ENCODE peak calls at places on chromosomes 13 and 19, in ten cellular contexts. E, Q, N, K, W, U, D, F, O and J are unnamed samples.

GRCh38 chr13:98466634-98467236 is 110.2 kb downstream of the STK24 start:
- DNase-seq in W (no peak), E (no peak), F (no peak), O (no peak), U (no peak), Q (no peak), D (no peak), N (peak; percentile 72), K (no peak), J (no peak)

GRCh38 chr13:111395511-111396393 is 75.3 kb downstream of the TEX29 start:
- DNase-seq in U (peak; percentile 14), Q (no peak), F (no peak), E (no peak), N (no peak), W (no peak), K (no peak), D (no peak), O (no peak), J (no peak)

GRCh38 chr13:98978280-98978679 is 416 bp upstream of the DOCK9 start:
- DNase-seq in W (no peak), F (no peak), K (no peak), Q (no peak), U (no peak), E (no peak), N (peak; percentile 81), D (no peak), O (peak; percentile 97), J (no peak)

GRCh38 chr19:19146000-19146608 is 7.8 kb upstream of the TMEM161A start:
- DNase-seq in Q (peak; percentile 86), N (peak; percentile 52), U (peak; percentile 78), K (peak; percentile 83), O (no peak), D (peak; percentile 72), F (peak; percentile 70), E (peak; percentile 95), W (peak; percentile 81), J (peak; percentile 53)

GRCh38 chr13:72536668-72537399 is 190.6 kb downstream of the MZT1 start:
- DNase-seq in E (no peak), O (peak; percentile 40), U (peak; percentile 19), D (no peak), F (no peak), Q (no peak), W (no peak), K (no peak), N (no peak), J (peak; percentile 5)

GRCh38 chr19:32223595-32224370 is 121.6 kb upstream of the ZNF507 start:
- DNase-seq in N (no peak), K (no peak), U (no peak), E (no peak), W (no peak), O (no peak), F (no peak), D (no peak), Q (no peak), J (no peak)

GRCh38 chr13:73740681-73741080 is 393.5 kb downstream of the KLF12 start:
- DNase-seq in Q (no peak), O (no peak), K (no peak), F (no peak), D (peak; percentile 14), W (no peak), N (peak; percentile 76), U (no peak), E (no peak), J (no peak)

GRCh38 chr19:41223431-41224234 is 4.6 kb downstream of the AXL start:
- DNase-seq in K (no peak), D (no peak), Q (no peak), N (peak; percentile 91), O (peak; percentile 93), U (no peak), E (no peak), W (no peak), F (peak; percentile 47), J (no peak)

GRCh38 chr13:108549989-108550388 is 79.4 kb upstream of the MYO16 start:
- DNase-seq in W (no peak), U (no peak), O (no peak), K (no peak), Q (no peak), E (no peak), D (no peak), F (no peak), N (no peak), J (no peak)

GRCh38 chr19:55585658-55586339 is 5.2 kb upstream of the ZNF579 start:
- DNase-seq in D (peak; percentile 91), F (peak; percentile 86), K (no peak), W (peak; percentile 82), Q (peak; percentile 89), U (peak; percentile 89), O (peak; percentile 63), N (peak; percentile 60), E (no peak), J (peak; percentile 65)

GRCh38 chr19:46000497-46001246 is 5.4 kb downstream of the CCDC61 start:
- DNase-seq in Q (peak; percentile 75), K (no peak), W (peak; percentile 49), U (peak; percentile 69), E (no peak), F (no peak), D (no peak), N (peak; percentile 22), O (no peak), J (peak; percentile 38)

GRCh38 chr19:30564551-30565011 is 192.4 kb downstream of the ZNF536 start:
- DNase-seq in Q (no peak), U (no peak), K (no peak), N (no peak), W (no peak), O (no peak), F (no peak), E (no peak), D (no peak), J (no peak)

DNA sequence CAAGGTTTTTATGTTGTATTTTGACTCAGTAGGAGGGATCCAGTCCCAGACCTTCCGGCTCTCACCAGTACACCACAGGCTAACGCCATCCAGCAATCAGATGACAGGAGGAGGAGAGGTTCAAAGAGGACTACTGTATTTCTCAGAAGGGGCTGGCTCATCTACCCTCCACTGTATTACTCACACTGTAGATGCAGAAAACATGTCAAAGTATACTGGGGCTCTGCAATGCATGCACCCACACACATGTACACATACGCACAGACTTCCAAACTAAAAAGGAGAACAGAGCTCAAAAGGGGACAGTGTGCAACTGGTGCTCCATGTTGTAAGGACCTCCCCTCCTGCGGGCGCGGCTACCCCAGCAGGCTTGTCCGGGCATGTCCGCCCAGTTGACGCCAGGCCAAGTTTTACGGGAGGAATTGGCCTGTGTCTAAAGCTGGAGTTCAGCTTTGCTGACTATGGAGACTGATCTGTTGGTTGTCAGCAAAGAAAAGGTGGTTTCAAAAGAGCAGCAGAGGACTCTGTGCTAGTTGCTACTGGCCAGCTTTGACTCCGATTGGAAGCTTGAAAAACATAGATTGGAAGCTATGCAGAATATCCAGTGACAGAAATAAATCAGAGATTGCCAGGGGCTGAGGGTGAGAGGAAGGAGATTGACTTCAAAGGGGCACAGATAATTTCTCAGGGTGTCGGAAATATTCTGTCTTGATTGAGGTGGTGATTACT is 314.2 kb downstream of the DLEU7 start:
- DNase-seq in U (peak; percentile 88), K (peak; percentile 75), D (peak; percentile 90), E (no peak), W (peak; percentile 88), N (peak; percentile 92), Q (peak; percentile 88), O (peak; percentile 95), F (peak; percentile 88), J (peak; percentile 76)
- H3K4me3 ChIP-seq in U (no peak overlapping the region), K (peak overlapping the region; percentile 10), D (peak overlapping the region; percentile 15), E (peak overlapping the region; percentile 20), W (no peak overlapping the region), N (peak overlapping the region; percentile 47), Q (peak overlapping the region; percentile 1), O (peak overlapping the region; percentile 40), F (no peak overlapping the region), J (no peak overlapping the region)

GRCh38 chr13:77319536-77319935 is 7.4 kb downstream of the MYCBP2 start:
- DNase-seq in F (no peak), O (no peak), Q (no peak), U (no peak), D (no peak), N (no peak), K (no peak), E (no peak), W (no peak), J (no peak)
- H3K4me1 ChIP-seq in F (peaks cover 57% of the 10 kb centered on the region), O (no peaks in the 10 kb centered on the region), Q (peaks cover 44% of the 10 kb centered on the region), U (peaks cover 23% of the 10 kb centered on the region), D (peaks cover 74% of the 10 kb centered on the region), N (peaks cover 10% of the 10 kb centered on the region), K (peaks cover 19% of the 10 kb centered on the region), E (peaks cover 33% of the 10 kb centered on the region), W (peaks cover 38% of the 10 kb centered on the region), J (no peaks in the 10 kb centered on the region)

GRCh38 chr19:51015691-51016267 is 3.7 kb downstream of the KLK10 start:
- DNase-seq in W (no peak), K (no peak), N (no peak), E (no peak), F (no peak), O (no peak), D (no peak), U (no peak), Q (no peak), J (no peak)

GRCh38 chr19:51014242-51014641 is 5.3 kb downstream of the KLK10 start:
- DNase-seq in W (no peak), U (no peak), Q (no peak), K (no peak), N (no peak), D (no peak), E (no peak), O (no peak), F (no peak), J (no peak)

GRCh38 chr19:51019544-51019925 is at the start of gene KLK10:
- DNase-seq in O (no peak), U (peak; percentile 32), E (no peak), Q (no peak), K (no peak), N (no peak), D (no peak), F (no peak), W (no peak), J (no peak)

GRCh38 chr19:51018745-51019543 is 565 bp downstream of the KLK10 start:
- DNase-seq in W (peak; percentile 24), Q (no peak), F (no peak), K (no peak), N (no peak), U (peak; percentile 26), E (no peak), D (no peak), O (no peak), J (peak; percentile 60)

GRCh38 chr19:51016798-51017683 is 2.5 kb downstream of the KLK10 start:
- DNase-seq in E (no peak), D (peak; percentile 30), N (peak; percentile 66), F (no peak), Q (no peak), K (peak; percentile 83), W (peak; percentile 76), O (no peak), U (peak; percentile 26), J (peak; percentile 74)
- H3K4me3 ChIP-seq in E (peak overlapping the region; percentile 33), D (no peak overlapping the region), N (peak overlapping the region; percentile 46), F (no peak overlapping the region), Q (peak overlapping the region; percentile 11), K (peak overlapping the region; percentile 61), W (no peak overlapping the region), O (no peak overlapping the region), U (peak overlapping the region; percentile 15), J (peak overlapping the region; percentile 22)

DNA sequence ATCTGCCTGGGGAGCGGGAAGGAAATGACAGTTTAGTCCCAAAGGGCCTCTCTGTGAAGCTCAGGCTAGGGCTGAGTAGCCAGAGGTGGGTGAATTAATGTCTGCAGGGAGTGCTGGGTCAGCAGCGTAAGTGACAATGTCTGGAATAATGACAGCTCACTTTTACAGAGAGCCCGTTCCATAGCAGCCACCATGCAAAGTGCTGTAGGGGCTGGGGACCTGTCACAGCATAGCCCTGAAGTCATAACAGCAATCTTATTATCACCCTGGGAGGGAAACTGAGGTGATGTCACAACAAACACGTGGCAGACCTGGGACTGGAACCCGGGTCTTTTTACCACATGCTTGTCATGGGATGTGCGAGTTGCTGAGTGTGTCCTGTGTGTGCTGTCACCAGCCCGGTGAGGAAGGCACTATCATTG is 8.7 kb upstream of the CD22 start:
- DNase-seq in K (no peak), Q (no peak), E (no peak), F (peak; percentile 51), D (no peak), W (no peak), O (no peak), N (no peak), U (peak; percentile 36), J (no peak)
- H3K4me1 ChIP-seq in K (no peaks in the 10 kb centered on the region), Q (peaks cover 25% of the 10 kb centered on the region), E (no peaks in the 10 kb centered on the region), F (peaks cover 61% of the 10 kb centered on the region), D (peaks cover 39% of the 10 kb centered on the region), W (no peaks in the 10 kb centered on the region), O (peaks cover 7% of the 10 kb centered on the region), N (peaks cover 10% of the 10 kb centered on the region), U (peaks cover 6% of the 10 kb centered on the region), J (no peaks in the 10 kb centered on the region)